ENCODE peak calls at places on chromosomes 16 and 17, in six cellular contexts. Y, T, X, J, S and Q are unnamed samples.

GRCh38 chr16:50266337-50267091 is at the start of gene ADCY7:
- DNase-seq in X (peak; percentile 88), T (peak; percentile 92), J (peak; percentile 69), Y (peak; percentile 60), S (no peak), Q (no peak)

GRCh38 chr17:18319604-18320256 is 4.6 kb downstream of the SMCR8 start:
- DNase-seq in T (no peak), S (no peak), Y (peak; percentile 70), X (no peak), J (no peak), Q (peak; percentile 15)

GRCh38 chr17:45077643-45078042 is 16.5 kb downstream of the NMT1 start:
- DNase-seq in S (no peak), J (no peak), X (no peak), T (no peak), Y (no peak), Q (no peak)

GRCh38 chr16:88461291-88462269 is 8.5 kb downstream of the ZFPM1 start:
- DNase-seq in T (no peak), J (no peak), S (no peak), X (no peak), Y (no peak), Q (peak; percentile 39)

GRCh38 chr17:48439875-48440505 is 10.0 kb upstream of the SKAP1 start:
- DNase-seq in S (no peak), X (peak; percentile 56), Y (no peak), T (peak; percentile 41), J (peak; percentile 26), Q (peak; percentile 26)

GRCh38 chr17:2337811-2338657 is 733 bp downstream of the SGSM2 start:
- DNase-seq in J (peak; percentile 58), X (peak; percentile 59), Y (peak; percentile 75), S (peak; percentile 8), T (peak; percentile 76), Q (peak; percentile 9)

GRCh38 chr17:7560172-7561027 is 1.3 kb upstream of the SENP3 start:
- DNase-seq in J (no peak), S (no peak), Y (peak; percentile 86), T (peak; percentile 79), X (peak; percentile 55), Q (no peak)

GRCh38 chr17:19720631-19721426 is 4.4 kb upstream of the SLC47A2 start:
- DNase-seq in X (no peak), S (peak; percentile 6), J (no peak), Y (no peak), T (no peak), Q (no peak)

GRCh38 chr17:55731586-55732250 is 9.1 kb upstream of the TMEM100 start:
- DNase-seq in J (no peak), Y (no peak), S (no peak), T (no peak), X (no peak), Q (no peak)

GRCh38 chr17:43665387-43666101 is 3.8 kb upstream of the MEOX1 start:
- DNase-seq in X (no peak), Y (no peak), T (no peak), J (no peak), S (no peak), Q (no peak)

GRCh38 chr17:48722924-48723554 is at the start of gene PRAC2:
- DNase-seq in J (no peak), T (no peak), X (no peak), S (no peak), Y (no peak), Q (no peak)

GRCh38 chr17:46772013-46772878 is 46.2 kb downstream of the WNT3 start:
- DNase-seq in T (peak; percentile 47), J (no peak), X (peak; percentile 10), Y (peak; percentile 45), S (no peak), Q (peak; percentile 84)

GRCh38 chr17:36736201-36737156 is 135.1 kb downstream of the MRM1 start:
- DNase-seq in T (no peak), Y (no peak), X (no peak), S (no peak), J (no peak), Q (no peak)